ENCODE peak calls at places on chromosomes 3 and 15, in five cellular contexts. K is retina; O is A673; H is psoas muscle; M is activated naive CD4-positive, alpha-beta T cell treated with anti-CD3 and anti-CD28 coated beads, Interleukin-2, amount 50 U/mL, for 16 hours. J is an unnamed sample.

GRCh38 chr15:79192462-79193036 is 90.0 kb upstream of the ANKRD34C start:
- DNase-seq in O (no peak), K (peak; percentile 44), H (no peak), M (no peak), J (no peak)

GRCh38 chr3:25895031-25895430 is 105.1 kb downstream of the OXSM start:
- DNase-seq in M (no peak), H (no peak), K (no peak), O (no peak), J (no peak)

GRCh38 chr3:113890256-113890900 is 51.8 kb downstream of the GRAMD1C start:
- DNase-seq in K (no peak), H (no peak), M (no peak), O (no peak), J (no peak)

GRCh38 chr3:122421101-122421500 is 5.2 kb upstream of the WDR5B start:
- DNase-seq in O (no peak), K (no peak), M (no peak), H (no peak), J (no peak)

GRCh38 chr15:54772663-54773062 is 424.1 kb downstream of the RSL24D1 start:
- DNase-seq in M (no peak), H (no peak), O (no peak), K (no peak), J (no peak)

GRCh38 chr3:16409032-16409431 is 104.5 kb downstream of the RFTN1 start:
- DNase-seq in O (no peak), K (no peak), H (no peak), M (no peak), J (no peak)

GRCh38 chr3:52524258-52524751 is 9.4 kb downstream of the NT5DC2 start:
- DNase-seq in M (no peak), K (no peak), O (no peak), H (no peak), J (no peak)

GRCh38 chr15:94164202-94164807 is 67.1 kb upstream of the MCTP2 start:
- DNase-seq in K (peak; percentile 68), H (peak; percentile 15), O (peak; percentile 76), M (peak; percentile 37), J (no peak)

GRCh38 chr3:166455724-166456123 is 618.5 kb upstream of the BCHE start:
- DNase-seq in O (no peak), M (no peak), H (no peak), K (no peak), J (no peak)

GRCh38 chr3:13508496-13508895 is 28.4 kb downstream of the HDAC11 start:
- DNase-seq in O (no peak), H (no peak), M (no peak), K (no peak), J (no peak)

J was measured in SIG-M5.